ENCODE peak calls at places on chromosomes 4 and X, in five cellular contexts. E, L, A, Y and Q are unnamed samples.

GRCh38 chr4:56261027-56261426 is 126.3 kb downstream of the AASDH start:
- DNase-seq in E (no peak), L (no peak), A (no peak), Y (no peak), Q (no peak)

GRCh38 chr4:89156515-89156914 is 45.2 kb downstream of the TIGD2 start:
- DNase-seq in E (no peak), L (no peak), A (no peak), Y (no peak), Q (no peak)

GRCh38 chrX:9464435-9465371 is at the start of gene TBL1X:
- DNase-seq in E (peak), L (peak), A (peak), Y (peak), Q (peak)

GRCh38 chrX:153438522-153438921 is 7.3 kb downstream of the TREX2 start:
- DNase-seq in E (no peak), L (no peak), A (peak), Y (no peak), Q (peak)

GRCh38 chr4:64361399-64361740 is 47.9 kb downstream of the TECRL start:
- DNase-seq in E (no peak), L (no peak), A (no peak), Y (no peak), Q (no peak)

GRCh38 chr4:153731239-153731638 is 28.6 kb downstream of the RNF175 start:
- DNase-seq in E (no peak), L (no peak), A (no peak), Y (no peak), Q (peak)

GRCh38 chr4:124262211-124263179 is 450.0 kb downstream of the ANKRD50 start:
- DNase-seq in E (peak), L (peak), A (peak), Y (peak), Q (peak)

GRCh38 chr4:140090215-140090731 is 63.7 kb downstream of the MAML3 start:
- DNase-seq in E (no peak), L (no peak), A (no peak), Y (no peak), Q (peak)

GRCh38 chr4:148962539-148963290 is 520.5 kb upstream of the NR3C2 start:
- DNase-seq in E (no peak), L (no peak), A (no peak), Y (no peak), Q (peak)

GRCh38 chr4:153785830-153786721 is 2.8 kb downstream of the SFRP2 start:
- DNase-seq in E (no peak), L (no peak), A (peak), Y (no peak), Q (peak)

GRCh38 chr4:155954939-155955338 is 1.3 kb upstream of the CTSO start:
- DNase-seq in E (no peak), L (no peak), A (no peak), Y (no peak), Q (no peak)

GRCh38 chr4:39044947-39045734 is 12.9 kb upstream of the TMEM156 start:
- DNase-seq in E (no peak), L (peak), A (peak), Y (peak), Q (peak)

GRCh38 chrX:349196-349595 is 30.6 kb upstream of the GTPBP6 start:
- DNase-seq in E (no peak), L (no peak), A (no peak), Y (no peak), Q (peak)

GRCh38 chrX:35786271-35786670 is 11.9 kb upstream of the MAGEB16 start:
- DNase-seq in E (no peak), L (no peak), A (no peak), Y (no peak), Q (no peak)

GRCh38 chrX:109841869-109842579 is 109.0 kb upstream of the ACSL4 start:
- DNase-seq in E (no peak), L (no peak), A (no peak), Y (no peak), Q (peak)

GRCh38 chr4:87092389-87093141 is 127.9 kb downstream of the KLHL8 start:
- DNase-seq in E (peak), L (peak), A (no peak), Y (peak), Q (peak)

GRCh38 chr4:15003891-15004700 is 1.8 kb downstream of the CPEB2 start:
- DNase-seq in E (peak), L (peak), A (peak), Y (peak), Q (no peak)

GRCh38 chr4:124322234-124322831 is 390.2 kb downstream of the ANKRD50 start:
- DNase-seq in E (no peak), L (no peak), A (peak), Y (no peak), Q (peak)

GRCh38 chrX:115929480-115929879 is 241.1 kb upstream of the AGTR2 start:
- DNase-seq in E (no peak), L (no peak), A (no peak), Y (no peak), Q (no peak)

GRCh38 chr4:71680706-71681105 is 103.2 kb downstream of the GC start:
- DNase-seq in E (no peak), L (no peak), A (no peak), Y (no peak), Q (peak)

GRCh38 chr4:85953651-85954018 is 406.2 kb downstream of the MAPK10 start:
- DNase-seq in E (no peak), L (no peak), A (no peak), Y (no peak), Q (peak)

GRCh38 chrX:148495156-148495555 is 5.3 kb upstream of the AFF2 start:
- DNase-seq in E (no peak), L (no peak), A (no peak), Y (no peak), Q (no peak)

GRCh38 chr4:39337841-39338240 is 28.3 kb downstream of the RFC1 start:
- DNase-seq in E (no peak), L (no peak), A (no peak), Y (no peak), Q (no peak)

GRCh38 chr4:108881190-108881589 is 118.3 kb upstream of the ETNPPL start:
- DNase-seq in E (no peak), L (no peak), A (peak), Y (no peak), Q (peak)

GRCh38 chr4:85151786-85152185 is 185.3 kb upstream of the WDFY3 start:
- DNase-seq in E (no peak), L (no peak), A (no peak), Y (no peak), Q (no peak)

GRCh38 chr4:11729548-11729947 is 300.9 kb upstream of the HS3ST1 start:
- DNase-seq in E (no peak), L (no peak), A (no peak), Y (no peak), Q (peak)

GRCh38 chrX:41276661-41277506 is 57.1 kb upstream of the DDX3X start:
- DNase-seq in E (no peak), L (no peak), A (no peak), Y (no peak), Q (no peak)

GRCh38 chrX:123869488-123869887 is 9.6 kb downstream of the XIAP start:
- DNase-seq in E (no peak), L (no peak), A (no peak), Y (no peak), Q (peak)

GRCh38 chr4:120809518-120809917 is 113.0 kb downstream of the PRDM5 start:
- DNase-seq in E (no peak), L (no peak), A (no peak), Y (no peak), Q (peak)
- TF ChIP-seq CTCF in E (no peak), L (no peak), A (peak), Y (peak), Q (peak)

DNA sequence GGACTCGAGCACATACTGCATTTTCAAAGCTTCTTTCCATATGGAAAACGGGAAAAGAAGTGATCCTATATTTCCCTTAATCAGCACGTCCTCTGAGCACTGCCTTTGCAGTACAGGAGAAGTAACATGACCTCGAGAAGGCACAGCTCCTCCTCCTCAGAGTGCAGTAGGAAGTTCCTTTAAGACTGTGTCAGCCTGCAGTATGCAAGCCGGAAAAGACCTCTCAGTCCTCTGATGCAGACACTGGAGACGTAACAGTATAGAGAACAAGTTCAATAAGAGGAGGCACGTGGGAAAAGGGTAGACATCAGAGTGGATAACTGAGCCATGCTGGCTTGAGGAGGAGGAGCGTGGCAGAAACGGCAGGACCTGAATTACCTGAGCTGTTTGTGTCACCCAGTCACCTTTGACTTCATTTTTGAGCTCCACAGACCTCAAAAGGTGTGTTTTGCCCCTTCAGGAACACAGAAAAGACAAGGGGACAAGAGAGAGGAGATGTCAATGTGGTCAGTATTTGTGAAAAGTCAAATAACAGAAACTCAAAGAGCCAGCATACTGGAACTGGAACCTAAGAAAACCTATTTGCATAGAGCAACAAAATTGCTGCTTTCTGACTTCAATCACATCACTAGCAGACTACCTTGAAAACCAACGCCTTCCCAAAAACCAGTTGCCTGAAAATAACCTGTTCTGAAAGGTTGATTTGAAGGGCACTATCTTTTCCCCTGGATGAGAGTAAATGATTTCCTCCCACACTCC is 20.8 kb downstream of the IRF2 start:
- DNase-seq in E (peak), L (no peak), A (peak), Y (no peak), Q (peak)
- H3K4me3 ChIP-seq in E (no peak), L (no peak), A (no peak), Y (no peak), Q (no peak)

DNA sequence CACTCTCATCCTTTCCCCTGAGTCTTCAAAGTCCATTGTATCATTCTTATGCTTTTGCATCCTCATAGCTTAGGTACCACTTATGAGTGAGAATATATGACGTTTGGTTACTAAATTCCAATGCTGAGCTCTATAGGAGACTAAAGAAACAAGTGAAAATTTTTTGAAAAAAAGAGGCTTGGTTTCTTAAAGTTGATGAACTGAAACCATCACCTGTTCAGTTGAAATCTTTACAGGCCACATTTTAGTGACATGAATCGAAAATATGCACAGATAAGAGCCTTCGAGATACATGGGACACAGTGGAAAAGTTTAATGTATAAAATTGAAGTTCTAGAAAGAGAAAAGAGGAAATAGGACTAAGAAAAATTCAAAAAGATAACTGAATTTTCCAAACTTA is 195.8 kb downstream of the GPM6A start:
- DNase-seq in E (no peak), L (no peak), A (no peak), Y (no peak), Q (no peak)
- TF ChIP-seq CTCF in E (no peak), L (no peak), A (no peak), Y (no peak), Q (no peak)

GRCh38 chrX:114046695-114047279 is 537.1 kb upstream of the HTR2C start:
- DNase-seq in E (no peak), L (no peak), A (no peak), Y (no peak), Q (no peak)
- H3K4me3 ChIP-seq in E (no peak), L (no peak), A (no peak), Y (no peak), Q (no peak)

GRCh38 chr4:44928785-44929184 is 202.4 kb upstream of the GNPDA2 start:
- DNase-seq in E (no peak), L (no peak), A (no peak), Y (no peak), Q (no peak)

GRCh38 chr4:44928062-44928380 is 201.7 kb upstream of the GNPDA2 start:
- DNase-seq in E (no peak), L (no peak), A (no peak), Y (no peak), Q (no peak)

GRCh38 chr4:44931720-44932119 is 205.4 kb upstream of the GNPDA2 start:
- DNase-seq in E (no peak), L (no peak), A (no peak), Y (no peak), Q (no peak)

DNA sequence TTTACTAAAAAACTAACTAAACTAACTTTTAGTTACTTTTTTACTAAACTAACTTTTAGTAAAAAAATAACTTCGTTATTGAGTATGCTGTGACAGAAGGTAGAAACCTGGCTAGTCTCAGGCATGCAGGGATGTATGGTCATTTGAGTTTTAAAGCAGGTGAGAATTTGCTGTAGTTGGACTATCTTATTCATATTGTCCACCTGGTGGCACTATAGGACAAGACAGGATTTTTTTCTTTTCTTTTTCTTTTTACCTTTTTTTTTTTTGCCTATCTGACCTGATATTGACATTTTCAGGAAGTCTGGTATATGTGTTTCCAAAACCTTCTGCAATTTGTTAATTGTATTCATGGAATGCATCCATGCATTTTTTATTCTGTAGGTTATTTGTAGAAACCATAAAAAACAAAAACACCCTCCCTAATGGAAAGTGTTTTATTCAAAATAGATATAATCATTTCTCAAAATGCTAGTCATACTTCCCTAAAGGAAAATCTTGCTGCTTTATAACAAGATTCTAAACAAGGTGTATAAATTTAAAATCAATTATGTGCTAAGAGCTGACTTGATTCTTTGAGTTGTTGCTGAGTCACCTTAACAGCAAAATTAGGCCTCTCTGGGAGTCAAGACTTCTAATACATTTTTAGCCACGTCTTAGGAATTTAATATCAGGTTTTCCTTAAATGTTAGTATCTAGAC is 201.2 kb upstream of the GNPDA2 start:
- DNase-seq in E (no peak), L (no peak), A (peak), Y (no peak), Q (peak)
- TF ChIP-seq CTCF in E (no peak), L (peak), A (peak), Y (peak), Q (peak)